ENCODE peak calls at places on chromosomes 12 and 14, in eight cellular contexts. T, C, N, W, I, S, F and J are unnamed samples.

GRCh38 chr12:73547421-73547820 is 990.2 kb upstream of the ATXN7L3B start:
- DNase-seq in T (no peak), I (no peak), N (no peak), C (peak; percentile 12), W (no peak), F (no peak), S (no peak), J (no peak)

GRCh38 chr12:75751769-75752471 is 240.5 kb upstream of the KRR1 start:
- DNase-seq in N (no peak), C (no peak), W (no peak), T (no peak), S (no peak), I (no peak), F (peak; percentile 41), J (no peak)

GRCh38 chr14:73253721-73254120 is 16.4 kb downstream of the PAPLN start:
- DNase-seq in W (no peak), N (no peak), T (no peak), F (no peak), S (no peak), I (no peak), C (no peak), J (no peak)

GRCh38 chr14:34649344-34649743 is 19.4 kb upstream of the SNX6 start:
- DNase-seq in I (no peak), S (no peak), W (peak; percentile 85), N (no peak), F (peak; percentile 98), C (peak; percentile 80), T (no peak), J (no peak)

GRCh38 chr12:11763760-11764520 is 114.5 kb downstream of the ETV6 start:
- DNase-seq in S (no peak), W (peak; percentile 93), T (no peak), N (no peak), F (peak; percentile 96), I (no peak), C (peak; percentile 57), J (no peak)

GRCh38 chr12:55060970-55061543 is 41.3 kb downstream of the NEUROD4 start:
- DNase-seq in C (no peak), F (no peak), N (no peak), W (no peak), I (no peak), S (no peak), T (no peak), J (no peak)

GRCh38 chr14:48788771-48789170 is 797.4 kb downstream of the RPS29 start:
- DNase-seq in F (no peak), C (no peak), W (no peak), S (no peak), T (no peak), I (no peak), N (no peak), J (no peak)

GRCh38 chr12:132658149-132658905 is 28.8 kb downstream of the POLE start:
- DNase-seq in F (no peak), N (no peak), C (no peak), W (no peak), S (no peak), I (no peak), T (no peak), J (no peak)

GRCh38 chr12:14959126-14959440 is 2.3 kb downstream of the ARHGDIB start:
- DNase-seq in C (no peak), N (no peak), F (no peak), W (no peak), S (no peak), I (no peak), T (no peak), J (no peak)

GRCh38 chr12:46209165-46209564 is 59.7 kb downstream of the SLC38A1 start:
- DNase-seq in W (peak; percentile 40), C (no peak), F (peak; percentile 79), N (no peak), I (no peak), T (no peak), S (no peak), J (no peak)

GRCh38 chr14:22847661-22848341 is 11.4 kb downstream of the MMP14 start:
- DNase-seq in C (no peak), N (no peak), F (peak; percentile 51), I (no peak), T (no peak), W (peak; percentile 66), S (no peak), J (no peak)

GRCh38 chr12:124745468-124745890 is 118.2 kb downstream of the SCARB1 start:
- DNase-seq in C (no peak), T (no peak), S (no peak), W (no peak), N (no peak), I (no peak), F (no peak), J (no peak)

GRCh38 chr12:66115083-66115600 is 15.4 kb downstream of the LLPH start:
- DNase-seq in C (no peak), I (no peak), S (no peak), W (no peak), F (no peak), T (no peak), N (no peak), J (no peak)

GRCh38 chr12:124727922-124728321 is 135.7 kb downstream of the SCARB1 start:
- DNase-seq in W (no peak), C (no peak), I (no peak), T (no peak), N (no peak), S (no peak), F (no peak), J (no peak)

GRCh38 chr12:56391721-56392120 is 29.1 kb upstream of the APOF start:
- DNase-seq in I (no peak), F (no peak), N (no peak), S (no peak), C (no peak), W (no peak), T (no peak), J (no peak)

GRCh38 chr12:54051081-54051912 is 2.3 kb upstream of the HOXC4 start:
- DNase-seq in W (no peak), I (no peak), S (peak; percentile 39), F (no peak), C (no peak), T (no peak), N (no peak), J (no peak)

GRCh38 chr12:53938276-53939140 is at the start of gene HOXC13:
- DNase-seq in W (peak; percentile 51), T (no peak), F (peak; percentile 76), N (no peak), I (no peak), C (peak; percentile 87), S (no peak), J (peak; percentile 100)

GRCh38 chr12:31558521-31558920 is 32.4 kb downstream of the DENND5B start:
- DNase-seq in I (no peak), C (no peak), N (no peak), F (peak; percentile 57), W (peak; percentile 60), T (no peak), S (no peak), J (no peak)

GRCh38 chr12:13961983-13962382 is 19.4 kb downstream of the GRIN2B start:
- DNase-seq in I (no peak), T (no peak), C (no peak), W (no peak), S (no peak), N (no peak), F (no peak), J (no peak)

GRCh38 chr12:12560587-12561304 is 1.9 kb downstream of the DUSP16 start:
- DNase-seq in S (peak; percentile 50), W (peak; percentile 58), N (peak; percentile 22), F (peak; percentile 79), C (peak; percentile 26), T (peak; percentile 85), I (peak; percentile 33), J (no peak)

GRCh38 chr12:1531160-1531653 is 63.2 kb downstream of the FBXL14 start:
- DNase-seq in C (no peak), F (peak; percentile 46), I (no peak), T (peak; percentile 21), S (no peak), W (no peak), N (no peak), J (peak; percentile 40)

GRCh38 chr12:130339946-130340345 is 2.3 kb downstream of the PIWIL1 start:
- DNase-seq in I (no peak), T (no peak), N (no peak), F (no peak), W (no peak), C (no peak), S (no peak), J (no peak)

GRCh38 chr12:94805749-94806148 is 155.4 kb upstream of the TMCC3 start:
- DNase-seq in I (no peak), N (no peak), W (peak; percentile 75), F (peak; percentile 68), S (no peak), T (peak; percentile 38), C (no peak), J (no peak)

GRCh38 chr12:67449591-67450052 is 180.5 kb downstream of the CAND1 start:
- DNase-seq in T (peak; percentile 86), C (no peak), F (no peak), S (no peak), N (no peak), I (no peak), W (no peak), J (no peak)

GRCh38 chr14:103696466-103697071 is 18.7 kb downstream of the XRCC3 start:
- DNase-seq in W (peak; percentile 56), I (no peak), T (no peak), N (no peak), C (no peak), F (no peak), S (no peak), J (no peak)

GRCh38 chr14:63677891-63678379 is 36.3 kb upstream of the WDR89 start:
- DNase-seq in W (peak; percentile 56), T (no peak), S (no peak), I (no peak), F (peak; percentile 95), C (peak; percentile 98), N (no peak), J (no peak)

GRCh38 chr12:45017916-45018315 is 33.0 kb downstream of the DBX2 start:
- DNase-seq in C (no peak), T (no peak), N (no peak), W (no peak), S (no peak), F (no peak), I (no peak), J (no peak)

GRCh38 chr14:95531473-95531872 is 3.4 kb upstream of the GLRX5 start:
- DNase-seq in T (no peak), F (peak; percentile 87), W (peak; percentile 80), C (no peak), N (no peak), I (no peak), S (no peak), J (no peak)

GRCh38 chr12:4584281-4584680 is 22.3 kb downstream of the DYRK4 start:
- DNase-seq in C (no peak), S (no peak), F (no peak), T (no peak), I (no peak), W (no peak), N (no peak), J (no peak)

GRCh38 chr14:76390621-76391020 is 14.7 kb downstream of the ESRRB start:
- DNase-seq in S (no peak), F (no peak), I (no peak), C (no peak), W (no peak), N (no peak), T (no peak), J (no peak)

GRCh38 chr14:103894034-103894722 is 34.1 kb upstream of the TDRD9 start:
- DNase-seq in S (no peak), W (no peak), I (no peak), T (no peak), F (no peak), C (no peak), N (no peak), J (no peak)

GRCh38 chr12:11959117-11959823 is 111.5 kb upstream of the BCL2L14 start:
- DNase-seq in W (no peak), C (no peak), I (no peak), F (peak; percentile 30), N (no peak), T (peak; percentile 36), S (no peak), J (no peak)

GRCh38 chr12:121145221-121145620 is 12.5 kb downstream of the P2RX7 start:
- DNase-seq in W (no peak), I (no peak), F (peak; percentile 9), S (no peak), C (no peak), N (no peak), T (no peak), J (no peak)

GRCh38 chr12:90301095-90301494 is 592.5 kb upstream of the ATP2B1 start:
- DNase-seq in F (no peak), T (no peak), I (no peak), C (no peak), W (no peak), N (no peak), S (no peak), J (no peak)